ENCODE peak calls at places on chromosomes 11 and 22, in six cellular contexts. W is HCT116, T is HepG2, A is K562, U is H1, J is GM12878. X is an unnamed sample. For H3K4me1, the result is how much of the 10 kb centered on the place peaks cover.

GRCh38 chr11:2699185-2699530 is 636 bp downstream of the KCNQ1OT1 start:
- DNase-seq in W (no peak), T (no peak), A (peak), U (no peak), J (no peak), X (no peak)

GRCh38 chr11:102521121-102521520 is 9.4 kb downstream of the MMP7 start:
- DNase-seq in W (no peak), T (no peak), A (no peak), U (no peak), J (no peak), X (no peak)

GRCh38 chr11:11265994-11266606 is 87.0 kb downstream of the CSNK2A3 start:
- DNase-seq in W (peak), T (no peak), A (peak), U (peak), J (no peak), X (peak)

GRCh38 chr11:58301576-58301975 is 33.5 kb upstream of the OR10W1 start:
- DNase-seq in W (no peak), T (no peak), A (no peak), U (no peak), J (no peak), X (no peak)

GRCh38 chr11:67379061-67380058 is 6.0 kb upstream of the CLCF1 start:
- DNase-seq in W (no peak), T (no peak), A (peak), U (no peak), J (no peak), X (no peak)

GRCh38 chr11:93348931-93349330 is 18.4 kb downstream of the DEUP1 start:
- DNase-seq in W (no peak), T (no peak), A (no peak), U (no peak), J (no peak), X (peak)

GRCh38 chr11:118622376-118623290 is 15.2 kb downstream of the PHLDB1 start:
- DNase-seq in W (peak), T (no peak), A (no peak), U (no peak), J (no peak), X (no peak)

GRCh38 chr11:92136792-92137191 is 87.8 kb upstream of the FAT3 start:
- DNase-seq in W (no peak), T (no peak), A (no peak), U (no peak), J (no peak), X (no peak)

GRCh38 chr11:95088946-95089619 is 563 bp upstream of the ENDOD1 start:
- DNase-seq in W (no peak), T (no peak), A (no peak), U (no peak), J (no peak), X (no peak)

GRCh38 chr22:26884921-26885320 is 227.5 kb downstream of the MIAT start:
- DNase-seq in W (no peak), T (no peak), A (no peak), U (peak), J (no peak), X (no peak)

GRCh38 chr22:38760477-38761201 is 4.8 kb upstream of the SUN2 start:
- DNase-seq in W (no peak), T (peak), A (no peak), U (no peak), J (no peak), X (no peak)

GRCh38 chr11:16404781-16405180 is 48.4 kb upstream of the SOX6 start:
- DNase-seq in W (no peak), T (no peak), A (no peak), U (no peak), J (no peak), X (no peak)

GRCh38 chr11:31240340-31240904 is 129.1 kb downstream of the DCDC1 start:
- DNase-seq in W (peak), T (peak), A (peak), U (no peak), J (no peak), X (peak)

GRCh38 chr22:43828711-43829447 is 16.8 kb upstream of the EFCAB6 start:
- DNase-seq in W (no peak), T (no peak), A (no peak), U (no peak), J (no peak), X (no peak)

GRCh38 chr11:125376856-125377255 is 119.2 kb downstream of the FEZ1 start:
- DNase-seq in W (no peak), T (no peak), A (no peak), U (no peak), J (no peak), X (no peak)

GRCh38 chr22:19943665-19944026 is 2.0 kb upstream of the TXNRD2 start:
- DNase-seq in W (no peak), T (peak), A (peak), U (no peak), J (no peak), X (no peak)

GRCh38 chr22:48905206-48905975 is 922.3 kb downstream of the BRD1 start:
- DNase-seq in W (no peak), T (no peak), A (no peak), U (no peak), J (no peak), X (no peak)

GRCh38 chr22:48906177-48906835 is 921.4 kb downstream of the BRD1 start:
- DNase-seq in W (no peak), T (no peak), A (no peak), U (no peak), J (no peak), X (no peak)

GRCh38 chr22:48902983-48903650 is 924.6 kb downstream of the BRD1 start:
- DNase-seq in W (no peak), T (no peak), A (no peak), U (no peak), J (no peak), X (no peak)

GRCh38 chr22:48907591-48907990 is 920.1 kb downstream of the BRD1 start:
- DNase-seq in W (no peak), T (no peak), A (no peak), U (no peak), J (no peak), X (no peak)

DNA sequence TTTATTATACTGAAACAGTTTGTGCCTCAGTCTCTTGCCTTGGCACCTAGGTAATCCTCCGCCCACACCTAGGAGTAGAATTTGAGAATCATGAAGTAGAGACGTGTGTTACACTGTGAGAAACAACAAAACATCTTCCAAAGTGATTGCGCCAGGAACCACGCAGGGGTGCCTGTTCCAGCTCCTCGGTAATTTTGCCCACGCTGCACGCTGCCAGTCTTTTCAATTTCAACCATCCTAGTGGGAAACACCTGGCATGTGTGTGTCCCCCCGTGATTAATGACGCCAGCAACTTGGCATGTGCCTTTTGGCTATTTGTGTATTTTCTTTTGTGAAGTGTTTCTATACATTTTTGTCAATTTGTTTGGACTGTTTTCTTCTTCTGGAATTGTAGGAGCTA is 919.1 kb downstream of the BRD1 start:
- DNase-seq in W (no peak), T (no peak), A (no peak), U (no peak), J (no peak), X (no peak)
- TF ChIP-seq YY1 in W (no peak), T (no peak), A (no peak), U (no peak), J (no peak), X (no peak)

GRCh38 chr22:17093081-17093480 is 8.3 kb downstream of the IL17RA start:
- DNase-seq in W (no peak), T (no peak), A (no peak), U (no peak), J (no peak), X (no peak)
- H3K4me1 ChIP-seq in W (under half), T (under half), A (under half), U (under half), J (under half), X (under half)

GRCh38 chr11:74138572-74138971 is 32.2 kb downstream of the C2CD3 start:
- DNase-seq in W (peak), T (peak), A (peak), U (no peak), J (no peak), X (peak)
- TF ChIP-seq ZNF274 in W (no peak), T (no peak), A (no peak), U (no peak), J (no peak), X (no peak)

GRCh38 chr22:28925916-28926315 is 42.5 kb downstream of the ZNRF3 start:
- DNase-seq in W (no peak), T (no peak), A (no peak), U (no peak), J (no peak), X (no peak)
- TF ChIP-seq YY1 in W (no peak), T (no peak), A (no peak), U (no peak), J (no peak), X (no peak)

GRCh38 chr22:21569459-21570161 is 2.1 kb downstream of the UBE2L3 start:
- DNase-seq in W (no peak), T (no peak), A (no peak), U (no peak), J (no peak), X (no peak)

GRCh38 chr22:21571679-21572078 is 4.2 kb downstream of the UBE2L3 start:
- DNase-seq in W (no peak), T (no peak), A (no peak), U (no peak), J (no peak), X (no peak)

GRCh38 chr22:21573293-21573734 is 5.8 kb downstream of the UBE2L3 start:
- DNase-seq in W (no peak), T (no peak), A (no peak), U (no peak), J (no peak), X (no peak)

GRCh38 chr22:21570398-21570797 is 2.9 kb downstream of the UBE2L3 start:
- DNase-seq in W (no peak), T (no peak), A (no peak), U (no peak), J (no peak), X (no peak)

DNA sequence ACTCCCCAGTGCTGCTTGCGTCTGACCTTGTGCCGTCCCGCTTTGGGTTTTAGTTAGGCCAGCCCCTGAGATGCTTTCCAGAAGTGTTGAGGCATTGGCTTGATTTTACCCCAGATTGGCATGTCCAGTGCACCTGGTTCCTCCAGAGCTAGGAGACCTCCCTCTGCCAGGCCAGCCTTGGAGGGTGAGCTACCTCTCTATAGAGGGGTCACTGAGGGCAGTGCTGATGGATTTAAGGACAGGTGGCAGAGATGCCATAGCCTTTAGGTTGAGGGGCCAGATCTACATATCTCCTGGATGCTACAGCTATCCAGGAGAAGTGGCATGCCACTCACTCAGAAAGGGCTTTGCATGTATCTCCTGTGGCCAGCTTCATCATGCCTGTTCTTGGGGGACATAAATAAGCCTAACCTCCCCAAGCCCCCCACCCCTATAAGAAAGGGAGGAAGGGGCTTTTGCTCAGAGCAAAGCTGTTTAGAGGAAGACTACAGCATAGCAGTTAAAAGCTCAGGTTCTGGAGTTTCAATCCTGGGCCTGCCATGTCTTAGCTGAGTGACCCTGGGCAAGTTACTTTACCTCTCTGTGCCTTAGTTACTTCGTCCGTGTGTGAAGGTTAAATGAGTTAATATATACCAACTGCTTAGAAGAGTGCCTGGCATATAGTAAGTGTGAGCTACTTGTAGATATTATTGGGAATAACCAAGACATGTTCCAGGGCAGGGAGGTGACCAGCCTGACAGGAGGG is 6.4 kb downstream of the UBE2L3 start:
- DNase-seq in W (no peak), T (no peak), A (no peak), U (no peak), J (no peak), X (no peak)
- H3K4me1 ChIP-seq in W (half or more), T (half or more), A (half or more), U (under half), J (under half), X (under half)

GRCh38 chr11:63671322-63672155 is at the start of gene ATL3:
- DNase-seq in W (peak), T (no peak), A (peak), U (peak), J (peak), X (peak)

GRCh38 chr11:63670738-63671321 is 346 bp downstream of the ATL3 start:
- DNase-seq in W (no peak), T (no peak), A (peak), U (peak), J (no peak), X (no peak)

GRCh38 chr11:63672934-63673539 is 1.9 kb upstream of the ATL3 start:
- DNase-seq in W (no peak), T (peak), A (no peak), U (no peak), J (no peak), X (no peak)

GRCh38 chr11:63673579-63673978 is 2.4 kb upstream of the ATL3 start:
- DNase-seq in W (no peak), T (no peak), A (no peak), U (no peak), J (no peak), X (no peak)

DNA sequence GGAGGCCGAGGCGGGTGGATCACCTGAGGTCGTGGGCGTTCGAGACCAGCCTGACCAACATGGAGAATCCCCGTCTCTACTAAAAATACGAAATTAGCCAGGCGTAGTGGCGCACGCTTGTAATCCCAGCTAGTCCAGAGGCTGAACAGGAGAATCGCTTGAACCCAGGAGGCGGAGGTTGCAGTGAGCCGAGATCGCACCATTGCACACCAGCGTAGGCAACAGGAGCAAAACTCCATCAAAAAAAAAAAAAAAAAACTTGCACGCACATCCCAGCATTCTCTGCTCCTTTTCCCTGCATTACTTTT is 934 bp upstream of the ATL3 start:
- DNase-seq in W (no peak), T (no peak), A (no peak), U (no peak), J (no peak), X (no peak)
- TF ChIP-seq ZNF274 in W (no peak), T (no peak), A (no peak), U (no peak), J (no peak), X (no peak)

GRCh38 chr11:819129-819931 is 616 bp downstream of the PNPLA2 start:
- DNase-seq in W (no peak), T (peak), A (peak), U (peak), J (no peak), X (no peak)
- TF ChIP-seq YY1 in W (no peak), T (peak), A (no peak), U (no peak), J (peak), X (no peak)

GRCh38 chr11:69317401-69318092 is 23.6 kb downstream of the MYEOV start:
- DNase-seq in W (no peak), T (no peak), A (no peak), U (no peak), J (no peak), X (no peak)
- H3K4me1 ChIP-seq in W (half or more), T (under half), A (under half), U (under half), J (under half), X (under half)

X was measured in NT2/D1.